ENCODE peak calls at places on chromosomes 2 and 18, in four cellular contexts. E, I, C and N are unnamed samples.

GRCh38 chr2:239192975-239193374 is 207.8 kb downstream of the HDAC4 start:
- DNase-seq in E (no peak), I (no peak), C (no peak), N (no peak)

GRCh38 chr2:239026711-239027430 is 179.0 kb downstream of the TWIST2 start:
- DNase-seq in E (no peak), I (peak; percentile 59), C (peak; percentile 62), N (no peak)

GRCh38 chr18:76412818-76413565 is 82.0 kb downstream of the ZNF516 start:
- DNase-seq in E (no peak), I (no peak), C (no peak), N (no peak)

GRCh38 chr18:55401638-55402191 is 186.3 kb downstream of the TCF4 start:
- DNase-seq in E (peak; percentile 41), I (no peak), C (peak; percentile 68), N (no peak)

GRCh38 chr2:111640480-111640879 is 243.5 kb downstream of the ANAPC1 start:
- DNase-seq in E (no peak), I (no peak), C (no peak), N (no peak)

GRCh38 chr2:159375241-159375640 is 88.7 kb upstream of the WDSUB1 start:
- DNase-seq in E (no peak), I (no peak), C (no peak), N (no peak)

GRCh38 chr18:72869786-72870185 is 2.0 kb upstream of the NETO1 start:
- DNase-seq in E (no peak), I (no peak), C (peak; percentile 50), N (no peak)

GRCh38 chr2:8676191-8676914 is 5.5 kb upstream of the ID2 start:
- DNase-seq in E (peak; percentile 86), I (peak; percentile 90), C (peak; percentile 26), N (peak; percentile 97)

GRCh38 chr2:118372876-118373597 is 284.8 kb downstream of the INSIG2 start:
- DNase-seq in E (no peak), I (no peak), C (peak; percentile 79), N (no peak)

GRCh38 chr2:75311993-75312392 is 112.7 kb upstream of the TACR1 start:
- DNase-seq in E (no peak), I (peak; percentile 9), C (peak; percentile 60), N (no peak)

GRCh38 chr2:47270421-47270820 is 115.3 kb upstream of the STPG4 start:
- DNase-seq in E (peak; percentile 69), I (no peak), C (no peak), N (no peak)

GRCh38 chr18:55381277-55381676 is 206.7 kb downstream of the TCF4 start:
- DNase-seq in E (no peak), I (no peak), C (no peak), N (no peak)

GRCh38 chr18:46711444-46711863 is 45.4 kb downstream of the ST8SIA5 start:
- DNase-seq in E (no peak), I (peak; percentile 37), C (no peak), N (no peak)

GRCh38 chr2:9423922-9424272 is 443 bp downstream of the CPSF3 start:
- DNase-seq in E (no peak), I (peak; percentile 37), C (no peak), N (no peak)

GRCh38 chr2:213848631-213849030 is 562.2 kb upstream of the VWC2L start:
- DNase-seq in E (no peak), I (no peak), C (no peak), N (no peak)

GRCh38 chr18:21682276-21683051 is 22.1 kb downstream of the ABHD3 start:
- DNase-seq in E (no peak), I (no peak), C (peak; percentile 68), N (no peak)

GRCh38 chr2:84959494-84960156 is 11.3 kb upstream of the KCMF1 start:
- DNase-seq in E (no peak), I (no peak), C (peak; percentile 33), N (no peak)

GRCh38 chr2:191345788-191346187 is 100.6 kb downstream of the MYO1B start:
- DNase-seq in E (no peak), I (no peak), C (no peak), N (no peak)

GRCh38 chr2:147649963-147650362 is 194.9 kb upstream of the ACVR2A start:
- DNase-seq in E (no peak), I (no peak), C (no peak), N (no peak)

GRCh38 chr2:171655584-171655983 is 31.7 kb upstream of the DYNC1I2 start:
- DNase-seq in E (no peak), I (no peak), C (no peak), N (no peak)

GRCh38 chr18:66523219-66523991 is 80.5 kb downstream of the CDH19 start:
- DNase-seq in E (no peak), I (no peak), C (no peak), N (no peak)

GRCh38 chr18:46321954-46322353 is 217.8 kb downstream of the HAUS1 start:
- DNase-seq in E (no peak), I (no peak), C (peak; percentile 69), N (no peak)

GRCh38 chr2:54551123-54551756 is 95.1 kb downstream of the SPTBN1 start:
- DNase-seq in E (no peak), I (no peak), C (peak; percentile 37), N (peak; percentile 54)

GRCh38 chr2:134911386-134911785 is 7.2 kb upstream of the CCNT2 start:
- DNase-seq in E (no peak), I (no peak), C (no peak), N (no peak)

GRCh38 chr2:156697906-156698305 is 261.7 kb downstream of the GPD2 start:
- DNase-seq in E (no peak), I (no peak), C (no peak), N (no peak)

GRCh38 chr2:207767461-207768167 is 2.1 kb downstream of the FZD5 start:
- DNase-seq in E (peak; percentile 36), I (peak; percentile 74), C (peak; percentile 82), N (no peak)

DNA sequence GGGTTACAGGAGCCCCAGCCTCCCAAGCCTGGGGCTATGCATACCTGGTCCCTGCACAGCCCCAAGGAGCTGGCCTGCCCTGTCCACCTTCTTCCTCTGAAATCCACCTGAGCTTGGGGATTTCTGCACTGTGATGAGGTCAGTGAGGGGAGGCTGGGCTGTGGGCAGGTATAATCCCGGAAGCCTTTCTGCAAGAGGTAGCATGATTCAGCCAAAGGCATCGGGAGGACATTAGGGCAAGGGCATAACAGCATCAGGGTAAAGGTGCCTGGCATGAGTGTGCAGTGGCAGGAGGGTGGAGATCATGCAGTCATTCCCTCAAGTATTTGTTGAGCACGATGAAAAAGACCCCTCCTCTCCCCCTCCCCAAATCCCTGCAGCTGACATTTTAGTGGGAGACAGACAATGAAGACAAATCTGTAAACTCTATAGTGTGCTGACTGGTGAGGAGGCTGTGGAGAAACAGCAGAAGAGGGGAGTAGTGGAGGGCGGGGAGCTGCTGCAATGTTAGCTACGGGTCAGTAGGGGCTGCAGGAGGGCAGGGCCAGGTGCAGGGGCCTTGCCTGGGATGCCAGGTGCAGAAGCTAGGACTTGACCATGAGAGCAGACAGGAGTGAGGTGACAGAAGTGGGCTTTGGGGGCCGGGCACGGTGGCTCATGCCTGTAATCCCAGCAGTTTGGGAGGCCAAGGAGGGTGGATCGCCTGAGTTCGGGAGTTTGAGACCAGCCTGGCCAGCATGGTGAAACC is 18.7 kb downstream of the ZFP36L2 start:
- DNase-seq in E (no peak), I (no peak), C (no peak), N (no peak)
- H3K27ac ChIP-seq in E (no peak overlapping the region), I (no peak overlapping the region), C (no peak overlapping the region), N (no peak overlapping the region)

GRCh38 chr2:233068762-233069418 is 8.7 kb downstream of the INPP5D start:
- DNase-seq in E (no peak), I (no peak), C (no peak), N (no peak)
- H3K9me3 ChIP-seq in E (no peaks in the 10 kb centered on the region), I (peaks cover 10% of the 10 kb centered on the region), C (no peaks in the 10 kb centered on the region), N (no peaks in the 10 kb centered on the region)

GRCh38 chr2:221374234-221374633 is 197.9 kb downstream of the EPHA4 start:
- DNase-seq in E (no peak), I (no peak), C (no peak), N (no peak)

GRCh38 chr2:221371347-221371746 is 200.8 kb downstream of the EPHA4 start:
- DNase-seq in E (peak; percentile 31), I (no peak), C (no peak), N (no peak)

GRCh38 chr2:221370942-221371221 is 201.2 kb downstream of the EPHA4 start:
- DNase-seq in E (no peak), I (no peak), C (no peak), N (no peak)

GRCh38 chr2:221372156-221372870 is 199.8 kb downstream of the EPHA4 start:
- DNase-seq in E (no peak), I (no peak), C (peak; percentile 70), N (no peak)

GRCh38 chr2:221370076-221370941 is 201.8 kb downstream of the EPHA4 start:
- DNase-seq in E (no peak), I (no peak), C (no peak), N (no peak)
- H3K27ac ChIP-seq in E (no peak overlapping the region), I (no peak overlapping the region), C (no peak overlapping the region), N (peak overlapping the region; percentile 35)

DNA sequence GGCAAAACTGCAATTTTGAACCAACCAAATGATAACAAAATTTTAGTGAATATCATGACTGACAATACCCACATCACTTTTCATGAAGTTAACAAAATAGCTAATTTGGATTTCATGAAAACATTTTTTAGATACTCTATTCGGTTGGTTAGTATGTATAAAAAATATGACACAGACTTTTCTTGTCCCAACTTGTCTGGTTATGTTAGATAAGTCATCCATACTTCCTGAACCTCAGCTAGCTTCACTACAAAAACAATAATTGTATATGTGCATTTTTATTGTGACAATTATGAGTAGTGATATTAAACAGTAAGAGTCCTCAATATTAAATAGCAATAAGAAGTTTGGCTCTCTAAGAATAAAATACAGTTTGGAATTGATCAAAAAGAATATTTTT is 408.1 kb upstream of the DSEL start:
- DNase-seq in E (no peak), I (no peak), C (no peak), N (no peak)
- H3K9me3 ChIP-seq in E (no peaks in the 10 kb centered on the region), I (no peaks in the 10 kb centered on the region), C (no peaks in the 10 kb centered on the region), N (no peaks in the 10 kb centered on the region)

GRCh38 chr18:3103576-3103975 is 90.6 kb upstream of the LPIN2 start:
- DNase-seq in E (no peak), I (no peak), C (no peak), N (no peak)
- H3K27ac ChIP-seq in E (no peak overlapping the region), I (no peak overlapping the region), C (no peak overlapping the region), N (no peak overlapping the region)

DNA sequence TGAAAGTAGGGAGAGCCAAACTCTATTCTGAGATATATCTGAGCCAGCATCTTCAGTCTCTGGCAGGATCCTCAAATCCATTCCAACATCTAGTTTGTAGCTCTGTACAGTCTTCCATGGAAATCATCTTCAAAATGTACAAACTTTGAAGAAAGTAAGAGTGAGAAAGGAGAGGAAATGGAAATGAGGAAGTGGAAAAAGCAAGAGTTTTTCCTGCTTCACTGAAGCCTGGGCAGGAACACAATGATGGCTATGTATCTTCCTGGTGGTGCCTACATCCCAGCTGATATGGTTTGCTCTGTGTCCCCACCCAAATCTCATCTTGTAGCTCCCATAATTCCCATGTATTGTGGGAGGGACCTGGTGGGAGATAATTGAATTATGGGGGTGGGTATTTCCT is 4.1 kb upstream of the RPIA start:
- DNase-seq in E (no peak), I (no peak), C (no peak), N (no peak)
- H3K9me3 ChIP-seq in E (no peaks in the 10 kb centered on the region), I (peaks cover 10% of the 10 kb centered on the region), C (peaks cover 20% of the 10 kb centered on the region), N (no peaks in the 10 kb centered on the region)

GRCh38 chr2:173898178-173898668 is 67.0 kb downstream of the SP3 start:
- DNase-seq in E (no peak), I (no peak), C (no peak), N (no peak)
- H3K27ac ChIP-seq in E (no peak overlapping the region), I (no peak overlapping the region), C (no peak overlapping the region), N (no peak overlapping the region)

DNA sequence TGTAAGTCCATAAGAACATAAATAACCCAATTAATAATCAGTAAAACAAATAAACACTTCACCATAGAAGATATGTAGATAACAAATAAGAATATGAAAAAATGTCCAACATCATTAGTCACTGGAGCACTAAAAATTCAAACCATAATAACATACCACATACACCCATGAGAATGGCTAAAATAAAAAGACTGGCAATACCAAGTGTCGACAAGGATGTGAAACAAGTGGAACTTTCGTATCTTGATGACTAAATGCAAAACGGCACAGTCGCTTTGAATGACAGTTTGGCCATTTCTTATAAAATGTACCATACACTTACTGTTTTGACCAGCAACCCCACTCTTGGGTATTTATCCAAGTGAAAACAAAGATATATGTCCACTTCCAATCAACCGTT is 26.8 kb downstream of the ANKMY1 start:
- DNase-seq in E (no peak), I (no peak), C (no peak), N (no peak)
- H3K9me3 ChIP-seq in E (no peaks in the 10 kb centered on the region), I (peaks cover 21% of the 10 kb centered on the region), C (peaks cover 13% of the 10 kb centered on the region), N (peaks cover 24% of the 10 kb centered on the region)